ENCODE peak calls at places on chromosomes 2 and 18, in nine cellular contexts. One of them, this sample, is unnamed.

GRCh38 chr18:11607897-11608296 is 1.5 kb upstream of the SLC35G4 start:
- DNase-seq in effector memory CD4-positive, alpha-beta T cell: no peak
- DNase-seq in heart right ventricle: no peak
- DNase-seq in spleen: no peak
- DNase-seq in cardiac muscle cell: peak
- DNase-seq in substantia nigra: no peak
- DNase-seq in CD4-positive, alpha-beta T cell: no peak
- DNase-seq in A549: no peak
- DNase-seq in endodermal cell: peak
- DNase-seq in this sample: no peak

GRCh38 chr2:154161286-154161685 is 289.6 kb downstream of the GALNT13 start:
- DNase-seq in CD4-positive, alpha-beta T cell: no peak
- DNase-seq in A549: no peak
- DNase-seq in effector memory CD4-positive, alpha-beta T cell: no peak
- DNase-seq in spleen: no peak
- DNase-seq in heart right ventricle: no peak
- DNase-seq in cardiac muscle cell: no peak
- DNase-seq in substantia nigra: no peak
- DNase-seq in endodermal cell: no peak
- DNase-seq in this sample: no peak

GRCh38 chr2:227881866-227882517 is 10.6 kb downstream of the DAW1 start:
- DNase-seq in A549: no peak
- DNase-seq in endodermal cell: no peak
- DNase-seq in cardiac muscle cell: no peak
- DNase-seq in effector memory CD4-positive, alpha-beta T cell: no peak
- DNase-seq in heart right ventricle: no peak
- DNase-seq in substantia nigra: no peak
- DNase-seq in CD4-positive, alpha-beta T cell: no peak
- DNase-seq in spleen: no peak
- DNase-seq in this sample: no peak

GRCh38 chr2:240135706-240136012 is 446 bp downstream of the COPS9 start:
- DNase-seq in heart right ventricle: no peak
- DNase-seq in CD4-positive, alpha-beta T cell: no peak
- DNase-seq in endodermal cell: no peak
- DNase-seq in effector memory CD4-positive, alpha-beta T cell: no peak
- DNase-seq in cardiac muscle cell: no peak
- DNase-seq in A549: no peak
- DNase-seq in substantia nigra: no peak
- DNase-seq in spleen: no peak
- DNase-seq in this sample: no peak

GRCh38 chr2:172921538-172922236 is 154.0 kb upstream of the MAP3K20 start:
- DNase-seq in spleen: no peak
- DNase-seq in endodermal cell: no peak
- DNase-seq in cardiac muscle cell: peak
- DNase-seq in effector memory CD4-positive, alpha-beta T cell: no peak
- DNase-seq in heart right ventricle: no peak
- DNase-seq in CD4-positive, alpha-beta T cell: no peak
- DNase-seq in substantia nigra: no peak
- DNase-seq in A549: peak
- DNase-seq in this sample: no peak

GRCh38 chr18:46506974-46507373 is 150.0 kb downstream of the LOXHD1 start:
- DNase-seq in CD4-positive, alpha-beta T cell: no peak
- DNase-seq in A549: no peak
- DNase-seq in effector memory CD4-positive, alpha-beta T cell: no peak
- DNase-seq in heart right ventricle: no peak
- DNase-seq in spleen: no peak
- DNase-seq in substantia nigra: no peak
- DNase-seq in endodermal cell: no peak
- DNase-seq in cardiac muscle cell: no peak
- DNase-seq in this sample: no peak

GRCh38 chr2:165219491-165219890 is 15.6 kb upstream of the SCN3A start:
- DNase-seq in substantia nigra: no peak
- DNase-seq in spleen: no peak
- DNase-seq in A549: no peak
- DNase-seq in CD4-positive, alpha-beta T cell: no peak
- DNase-seq in cardiac muscle cell: no peak
- DNase-seq in endodermal cell: no peak
- DNase-seq in effector memory CD4-positive, alpha-beta T cell: no peak
- DNase-seq in heart right ventricle: no peak
- DNase-seq in this sample: no peak

GRCh38 chr2:10570076-10570475 is 119.7 kb downstream of the NOL10 start:
- DNase-seq in spleen: no peak
- DNase-seq in substantia nigra: no peak
- DNase-seq in CD4-positive, alpha-beta T cell: no peak
- DNase-seq in cardiac muscle cell: no peak
- DNase-seq in effector memory CD4-positive, alpha-beta T cell: no peak
- DNase-seq in heart right ventricle: no peak
- DNase-seq in endodermal cell: no peak
- DNase-seq in A549: no peak
- DNase-seq in this sample: no peak

GRCh38 chr2:195051401-195051800 is 605.6 kb upstream of the SLC39A10 start:
- DNase-seq in heart right ventricle: no peak
- DNase-seq in spleen: no peak
- DNase-seq in cardiac muscle cell: no peak
- DNase-seq in A549: no peak
- DNase-seq in effector memory CD4-positive, alpha-beta T cell: no peak
- DNase-seq in CD4-positive, alpha-beta T cell: no peak
- DNase-seq in endodermal cell: no peak
- DNase-seq in substantia nigra: no peak
- DNase-seq in this sample: no peak

GRCh38 chr2:37456479-37456878 is 112.0 kb downstream of the QPCT start:
- DNase-seq in spleen: peak
- DNase-seq in CD4-positive, alpha-beta T cell: peak
- DNase-seq in effector memory CD4-positive, alpha-beta T cell: no peak
- DNase-seq in substantia nigra: no peak
- DNase-seq in A549: no peak
- DNase-seq in cardiac muscle cell: peak
- DNase-seq in endodermal cell: no peak
- DNase-seq in heart right ventricle: no peak
- DNase-seq in this sample: no peak

GRCh38 chr18:34909637-34910364 is 131.4 kb upstream of the MAPRE2 start:
- DNase-seq in cardiac muscle cell: no peak
- DNase-seq in CD4-positive, alpha-beta T cell: no peak
- DNase-seq in substantia nigra: peak
- DNase-seq in spleen: no peak
- DNase-seq in heart right ventricle: no peak
- DNase-seq in endodermal cell: no peak
- DNase-seq in effector memory CD4-positive, alpha-beta T cell: no peak
- DNase-seq in A549: no peak
- DNase-seq in this sample: no peak

GRCh38 chr2:10046899-10047298 is 3.5 kb downstream of the KLF11 start:
- DNase-seq in CD4-positive, alpha-beta T cell: no peak
- DNase-seq in cardiac muscle cell: no peak
- DNase-seq in effector memory CD4-positive, alpha-beta T cell: no peak
- DNase-seq in spleen: peak
- DNase-seq in endodermal cell: no peak
- DNase-seq in heart right ventricle: no peak
- DNase-seq in A549: no peak
- DNase-seq in substantia nigra: no peak
- DNase-seq in this sample: no peak

GRCh38 chr18:48896875-48897511 is 53.8 kb downstream of the SMAD7 start:
- DNase-seq in A549: peak
- DNase-seq in spleen: peak
- DNase-seq in CD4-positive, alpha-beta T cell: no peak
- DNase-seq in cardiac muscle cell: no peak
- DNase-seq in heart right ventricle: peak
- DNase-seq in substantia nigra: peak
- DNase-seq in effector memory CD4-positive, alpha-beta T cell: no peak
- DNase-seq in endodermal cell: peak
- DNase-seq in this sample: peak

GRCh38 chr18:48409591-48410094 is 460 bp upstream of the ZBTB7C start:
- DNase-seq in substantia nigra: peak
- DNase-seq in endodermal cell: peak
- DNase-seq in spleen: peak
- DNase-seq in effector memory CD4-positive, alpha-beta T cell: no peak
- DNase-seq in cardiac muscle cell: no peak
- DNase-seq in A549: no peak
- DNase-seq in heart right ventricle: peak
- DNase-seq in CD4-positive, alpha-beta T cell: no peak
- DNase-seq in this sample: no peak

GRCh38 chr2:206980413-206980812 is 41.1 kb downstream of the CPO start:
- DNase-seq in endodermal cell: no peak
- DNase-seq in heart right ventricle: no peak
- DNase-seq in substantia nigra: no peak
- DNase-seq in A549: no peak
- DNase-seq in cardiac muscle cell: no peak
- DNase-seq in spleen: no peak
- DNase-seq in effector memory CD4-positive, alpha-beta T cell: no peak
- DNase-seq in CD4-positive, alpha-beta T cell: no peak
- DNase-seq in this sample: no peak

GRCh38 chr2:207892676-207893402 is 123.1 kb upstream of the FZD5 start:
- DNase-seq in CD4-positive, alpha-beta T cell: no peak
- DNase-seq in effector memory CD4-positive, alpha-beta T cell: no peak
- DNase-seq in heart right ventricle: no peak
- DNase-seq in spleen: no peak
- DNase-seq in A549: no peak
- DNase-seq in substantia nigra: no peak
- DNase-seq in endodermal cell: no peak
- DNase-seq in cardiac muscle cell: peak
- DNase-seq in this sample: no peak

GRCh38 chr2:71640459-71640858 is 187.1 kb downstream of the DYSF start:
- DNase-seq in spleen: no peak
- DNase-seq in cardiac muscle cell: no peak
- DNase-seq in endodermal cell: no peak
- DNase-seq in CD4-positive, alpha-beta T cell: no peak
- DNase-seq in heart right ventricle: no peak
- DNase-seq in substantia nigra: no peak
- DNase-seq in effector memory CD4-positive, alpha-beta T cell: no peak
- DNase-seq in A549: no peak
- DNase-seq in this sample: no peak

GRCh38 chr2:71643674-71644357 is 190.5 kb downstream of the DYSF start:
- DNase-seq in A549: no peak
- DNase-seq in spleen: no peak
- DNase-seq in endodermal cell: no peak
- DNase-seq in heart right ventricle: no peak
- DNase-seq in substantia nigra: no peak
- DNase-seq in effector memory CD4-positive, alpha-beta T cell: no peak
- DNase-seq in CD4-positive, alpha-beta T cell: no peak
- DNase-seq in cardiac muscle cell: no peak
- DNase-seq in this sample: no peak

GRCh38 chr2:71647346-71647745 is 194.0 kb downstream of the DYSF start:
- DNase-seq in effector memory CD4-positive, alpha-beta T cell: no peak
- DNase-seq in A549: no peak
- DNase-seq in CD4-positive, alpha-beta T cell: no peak
- DNase-seq in cardiac muscle cell: peak
- DNase-seq in endodermal cell: no peak
- DNase-seq in heart right ventricle: no peak
- DNase-seq in spleen: no peak
- DNase-seq in substantia nigra: no peak
- DNase-seq in this sample: no peak

GRCh38 chr2:71646028-71646427 is 192.7 kb downstream of the DYSF start:
- DNase-seq in endodermal cell: no peak
- DNase-seq in substantia nigra: peak
- DNase-seq in effector memory CD4-positive, alpha-beta T cell: no peak
- DNase-seq in cardiac muscle cell: peak
- DNase-seq in A549: no peak
- DNase-seq in spleen: no peak
- DNase-seq in heart right ventricle: peak
- DNase-seq in CD4-positive, alpha-beta T cell: no peak
- DNase-seq in this sample: no peak
- H3K27ac ChIP-seq in endodermal cell: no peak
- H3K27ac ChIP-seq in substantia nigra: no peak
- H3K27ac ChIP-seq in effector memory CD4-positive, alpha-beta T cell: no peak
- H3K27ac ChIP-seq in cardiac muscle cell: no peak
- H3K27ac ChIP-seq in A549: no peak
- H3K27ac ChIP-seq in spleen: no peak
- H3K27ac ChIP-seq in heart right ventricle: peak
- H3K27ac ChIP-seq in CD4-positive, alpha-beta T cell: no peak
- H3K27ac ChIP-seq in this sample: no peak

GRCh38 chr2:124149571-124149970 is 124.5 kb downstream of the CNTNAP5 start:
- DNase-seq in effector memory CD4-positive, alpha-beta T cell: no peak
- DNase-seq in cardiac muscle cell: no peak
- DNase-seq in A549: no peak
- DNase-seq in heart right ventricle: no peak
- DNase-seq in endodermal cell: no peak
- DNase-seq in substantia nigra: no peak
- DNase-seq in CD4-positive, alpha-beta T cell: no peak
- DNase-seq in spleen: no peak
- DNase-seq in this sample: no peak
- H3K27ac ChIP-seq in effector memory CD4-positive, alpha-beta T cell: no peak
- H3K27ac ChIP-seq in cardiac muscle cell: no peak
- H3K27ac ChIP-seq in A549: no peak
- H3K27ac ChIP-seq in heart right ventricle: no peak
- H3K27ac ChIP-seq in endodermal cell: no peak
- H3K27ac ChIP-seq in substantia nigra: no peak
- H3K27ac ChIP-seq in CD4-positive, alpha-beta T cell: no peak
- H3K27ac ChIP-seq in spleen: no peak
- H3K27ac ChIP-seq in this sample: no peak

GRCh38 chr18:28176933-28177827 is at the start of gene CDH2:
- DNase-seq in endodermal cell: peak
- DNase-seq in cardiac muscle cell: peak
- DNase-seq in effector memory CD4-positive, alpha-beta T cell: no peak
- DNase-seq in heart right ventricle: peak
- DNase-seq in A549: peak
- DNase-seq in substantia nigra: peak
- DNase-seq in spleen: peak
- DNase-seq in CD4-positive, alpha-beta T cell: no peak
- DNase-seq in this sample: peak
- H3K27ac ChIP-seq in endodermal cell: peak
- H3K27ac ChIP-seq in cardiac muscle cell: peak
- H3K27ac ChIP-seq in effector memory CD4-positive, alpha-beta T cell: no peak
- H3K27ac ChIP-seq in heart right ventricle: peak
- H3K27ac ChIP-seq in A549: peak
- H3K27ac ChIP-seq in substantia nigra: peak
- H3K27ac ChIP-seq in spleen: peak
- H3K27ac ChIP-seq in CD4-positive, alpha-beta T cell: no peak
- H3K27ac ChIP-seq in this sample: peak

DNA sequence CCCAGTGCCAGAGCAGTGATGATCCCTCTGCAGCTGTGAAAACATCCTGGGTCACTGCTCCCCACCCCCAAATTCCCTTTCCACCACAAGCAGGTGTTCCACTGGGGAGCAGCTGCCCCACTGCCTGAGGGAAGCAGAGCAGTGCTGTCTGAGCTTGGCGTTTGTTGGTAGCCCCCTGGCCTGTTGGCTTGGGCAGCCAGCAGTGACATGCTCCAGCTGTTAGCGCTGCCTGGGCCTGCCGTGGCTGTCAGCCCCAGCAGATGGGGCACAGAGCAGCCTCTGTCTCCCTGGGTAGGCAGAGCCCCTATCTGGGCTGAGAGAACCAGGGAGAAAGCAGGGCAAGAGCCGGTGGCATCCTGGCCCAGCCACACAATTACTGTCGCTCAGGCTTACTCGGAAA is 247.7 kb downstream of the GLI2 start:
- DNase-seq in endodermal cell: no peak
- DNase-seq in substantia nigra: peak
- DNase-seq in A549: no peak
- DNase-seq in CD4-positive, alpha-beta T cell: no peak
- DNase-seq in heart right ventricle: no peak
- DNase-seq in effector memory CD4-positive, alpha-beta T cell: no peak
- DNase-seq in cardiac muscle cell: no peak
- DNase-seq in spleen: peak
- DNase-seq in this sample: no peak
- H3K27ac ChIP-seq in endodermal cell: no peak
- H3K27ac ChIP-seq in substantia nigra: no peak
- H3K27ac ChIP-seq in A549: no peak
- H3K27ac ChIP-seq in CD4-positive, alpha-beta T cell: no peak
- H3K27ac ChIP-seq in heart right ventricle: no peak
- H3K27ac ChIP-seq in effector memory CD4-positive, alpha-beta T cell: no peak
- H3K27ac ChIP-seq in cardiac muscle cell: no peak
- H3K27ac ChIP-seq in spleen: no peak
- H3K27ac ChIP-seq in this sample: no peak

GRCh38 chr18:74613390-74613789 is 15.7 kb downstream of the ZNF407 start:
- DNase-seq in A549: no peak
- DNase-seq in heart right ventricle: no peak
- DNase-seq in CD4-positive, alpha-beta T cell: no peak
- DNase-seq in spleen: no peak
- DNase-seq in cardiac muscle cell: no peak
- DNase-seq in effector memory CD4-positive, alpha-beta T cell: no peak
- DNase-seq in substantia nigra: no peak
- DNase-seq in endodermal cell: no peak
- DNase-seq in this sample: no peak
- H3K27ac ChIP-seq in A549: no peak
- H3K27ac ChIP-seq in heart right ventricle: no peak
- H3K27ac ChIP-seq in CD4-positive, alpha-beta T cell: no peak
- H3K27ac ChIP-seq in spleen: no peak
- H3K27ac ChIP-seq in cardiac muscle cell: no peak
- H3K27ac ChIP-seq in effector memory CD4-positive, alpha-beta T cell: no peak
- H3K27ac ChIP-seq in substantia nigra: no peak
- H3K27ac ChIP-seq in endodermal cell: no peak
- H3K27ac ChIP-seq in this sample: no peak

This sample was measured in caudate nucleus.